ENCODE peak calls at places on chromosomes 1 and 21, in five cellular contexts. Q is cardiac muscle cell, Z is NCI-H1105 treated with DMSO at 0.1 percent for 48 hours, B is HS-5, W is MCF 10A. D is an unnamed sample.

GRCh38 chr21:32364387-32364786 is 28.4 kb downstream of the URB1 start:
- DNase-seq in Z (no peak), Q (no peak), W (no peak), B (no peak), D (no peak)

GRCh38 chr21:38910390-38911008 is 104.8 kb downstream of the ETS2 start:
- DNase-seq in Q (no peak), Z (peak; percentile 19), B (no peak), W (peak; percentile 94), D (peak; percentile 40)

GRCh38 chr1:147771216-147772125 is 11.1 kb upstream of the GJA5 start:
- DNase-seq in Z (no peak), Q (peak; percentile 14), B (no peak), W (no peak), D (no peak)

GRCh38 chr1:12174789-12175455 is 8.1 kb downstream of the TNFRSF1B start:
- DNase-seq in B (no peak), W (no peak), Z (no peak), Q (peak; percentile 52), D (no peak)

GRCh38 chr1:53544731-53545515 is 85.7 kb downstream of the DMRTB1 start:
- DNase-seq in B (no peak), Z (no peak), W (no peak), Q (no peak), D (no peak)

GRCh38 chr21:36663033-36663855 is 35.7 kb upstream of the SIM2 start:
- DNase-seq in Q (peak; percentile 21), B (no peak), W (peak; percentile 28), Z (no peak), D (no peak)

GRCh38 chr21:39336457-39337008 is 12.4 kb downstream of the HMGN1 start:
- DNase-seq in Q (no peak), B (no peak), Z (no peak), W (no peak), D (no peak)

GRCh38 chr1:159172599-159173291 is 1.3 kb downstream of the CADM3 start:
- DNase-seq in Q (peak; percentile 89), Z (no peak), B (no peak), W (peak; percentile 88), D (no peak)

GRCh38 chr1:110084226-110085078 is 14.0 kb upstream of the ALX3 start:
- DNase-seq in Z (peak; percentile 20), W (no peak), Q (peak; percentile 52), B (no peak), D (peak; percentile 43)

GRCh38 chr1:164604541-164604940 is 45.6 kb downstream of the PBX1 start:
- DNase-seq in B (no peak), Q (peak; percentile 48), W (no peak), Z (no peak), D (no peak)

GRCh38 chr1:190759807-190760206 is 282.1 kb upstream of the BRINP3 start:
- DNase-seq in W (no peak), Q (no peak), Z (no peak), B (no peak), D (no peak)

GRCh38 chr1:223775711-223776074 is 63.4 kb downstream of the CAPN2 start:
- DNase-seq in B (no peak), W (no peak), Q (no peak), Z (no peak), D (no peak)

GRCh38 chr1:231855395-231855794 is 228.8 kb downstream of the DISC1 start:
- DNase-seq in W (no peak), B (no peak), Q (no peak), Z (no peak), D (no peak)

GRCh38 chr1:204367956-204368355 is 8.2 kb upstream of the PLEKHA6 start:
- DNase-seq in B (no peak), W (peak; percentile 33), Z (no peak), Q (no peak), D (no peak)